ENCODE peak calls at places on chromosomes 12 and 14, in eight cellular contexts. I is effector CD8-positive, alpha-beta T cell; Q is fibroblast of gingiva; H is NCI-H226; U is LHCN-M2; D is EH; Z is EL; F is heart left ventricle. A is an unnamed sample.

GRCh38 chr12:132638541-132639408 is 20.2 kb downstream of the P2RX2 start:
- DNase-seq in I (no peak), Q (peak; percentile 81), H (peak; percentile 71), U (peak; percentile 31), D (peak; percentile 50), Z (peak; percentile 27), F (no peak), A (no peak)

GRCh38 chr12:100142851-100143559 is at the start of gene BLTP3B:
- DNase-seq in I (peak; percentile 83), Q (peak; percentile 73), H (peak; percentile 42), U (peak; percentile 73), D (peak; percentile 85), Z (peak; percentile 87), F (peak; percentile 96), A (peak; percentile 43)

GRCh38 chr12:114687269-114687605 is 3.3 kb upstream of the TBX3 start:
- DNase-seq in I (no peak), Q (no peak), H (no peak), U (no peak), D (no peak), Z (no peak), F (no peak), A (no peak)

GRCh38 chr14:101228949-101229541 is 325.5 kb upstream of the RTL1 start:
- DNase-seq in I (no peak), Q (no peak), H (no peak), U (no peak), D (no peak), Z (no peak), F (no peak), A (no peak)

GRCh38 chr12:105420659-105421240 is 90.3 kb downstream of the C12orf75 start:
- DNase-seq in I (peak; percentile 30), Q (peak; percentile 54), H (peak; percentile 42), U (peak; percentile 67), D (peak; percentile 84), Z (peak; percentile 76), F (peak; percentile 74), A (peak; percentile 19)

GRCh38 chr14:66114071-66114470 is 372.1 kb upstream of the CCDC196 start:
- DNase-seq in I (no peak), Q (no peak), H (no peak), U (no peak), D (no peak), Z (no peak), F (no peak), A (no peak)

GRCh38 chr14:71403673-71404072 is 496.4 kb downstream of the PCNX1 start:
- DNase-seq in I (no peak), Q (no peak), H (peak; percentile 30), U (peak; percentile 36), D (peak; percentile 39), Z (peak; percentile 22), F (no peak), A (no peak)

GRCh38 chr12:6899837-6900519 is 4.6 kb upstream of the LRRC23 start:
- DNase-seq in I (no peak), Q (peak; percentile 38), H (no peak), U (peak; percentile 40), D (peak; percentile 53), Z (no peak), F (no peak), A (no peak)

GRCh38 chr12:113130457-113131135 is 5.0 kb downstream of the RASAL1 start:
- DNase-seq in I (no peak), Q (no peak), H (no peak), U (no peak), D (no peak), Z (no peak), F (no peak), A (peak; percentile 65)

GRCh38 chr12:121805171-121805687 is 1.4 kb downstream of the SETD1B start:
- DNase-seq in I (no peak), Q (peak; percentile 26), H (no peak), U (no peak), D (peak; percentile 39), Z (peak; percentile 47), F (peak; percentile 60), A (peak; percentile 58)

GRCh38 chr14:103517626-103518415 is 4.8 kb downstream of the CKB start:
- DNase-seq in I (no peak), Q (no peak), H (no peak), U (no peak), D (no peak), Z (peak; percentile 13), F (peak; percentile 68), A (peak; percentile 50)

GRCh38 chr12:70307868-70308267 is 58.2 kb upstream of the KCNMB4 start:
- DNase-seq in I (no peak), Q (no peak), H (no peak), U (no peak), D (no peak), Z (no peak), F (no peak), A (no peak)

GRCh38 chr12:132776816-132777568 is 15.4 kb upstream of the ANKLE2 start:
- DNase-seq in I (no peak), Q (no peak), H (no peak), U (peak; percentile 56), D (no peak), Z (no peak), F (peak; percentile 83), A (no peak)

GRCh38 chr12:15754233-15754632 is 35.0 kb downstream of the EPS8 start:
- DNase-seq in I (no peak), Q (peak; percentile 23), H (no peak), U (no peak), D (peak; percentile 71), Z (no peak), F (no peak), A (no peak)

GRCh38 chr14:99234982-99235491 is 37.0 kb downstream of the BCL11B start:
- DNase-seq in I (peak; percentile 71), Q (no peak), H (no peak), U (no peak), D (no peak), Z (no peak), F (no peak), A (no peak)

GRCh38 chr12:90729741-90730140 is 225.2 kb downstream of the CCER1 start:
- DNase-seq in I (no peak), Q (peak; percentile 15), H (no peak), U (peak; percentile 59), D (no peak), Z (peak; percentile 49), F (no peak), A (no peak)

GRCh38 chr12:90090929-90091651 is 382.5 kb upstream of the ATP2B1 start:
- DNase-seq in I (no peak), Q (peak; percentile 58), H (peak; percentile 98), U (peak; percentile 98), D (peak; percentile 90), Z (peak; percentile 95), F (no peak), A (no peak)

GRCh38 chr14:51865953-51866747 is 5.7 kb downstream of the GNG2 start:
- DNase-seq in I (no peak), Q (no peak), H (no peak), U (no peak), D (no peak), Z (no peak), F (no peak), A (no peak)

GRCh38 chr12:57964421-57964820 is 23.1 kb downstream of the ATP23 start:
- DNase-seq in I (no peak), Q (no peak), H (no peak), U (no peak), D (no peak), Z (no peak), F (no peak), A (no peak)

GRCh38 chr12:3047961-3048360 is 29.2 kb upstream of the TSPAN9 start:
- DNase-seq in I (no peak), Q (no peak), H (no peak), U (no peak), D (no peak), Z (no peak), F (peak; percentile 62), A (no peak)

GRCh38 chr12:27822076-27822712 is 42.2 kb upstream of the MANSC4 start:
- DNase-seq in I (no peak), Q (no peak), H (peak; percentile 91), U (peak; percentile 83), D (peak; percentile 68), Z (peak; percentile 82), F (no peak), A (peak; percentile 24)

GRCh38 chr14:76919811-76920571 is 93.8 kb downstream of the LRRC74A start:
- DNase-seq in I (no peak), Q (peak; percentile 88), H (no peak), U (peak; percentile 98), D (peak; percentile 88), Z (peak; percentile 70), F (no peak), A (no peak)

GRCh38 chr12:78403681-78404080 is 460.9 kb upstream of the SYT1 start:
- DNase-seq in I (no peak), Q (peak; percentile 65), H (peak; percentile 93), U (peak; percentile 88), D (peak; percentile 25), Z (peak; percentile 65), F (no peak), A (no peak)

GRCh38 chr12:60489071-60489470 is 893.2 kb downstream of the SLC16A7 start:
- DNase-seq in I (no peak), Q (no peak), H (no peak), U (peak; percentile 24), D (peak; percentile 24), Z (peak; percentile 13), F (no peak), A (no peak)

GRCh38 chr12:52041695-52042123 is 9.5 kb upstream of the NR4A1 start:
- DNase-seq in I (peak; percentile 55), Q (peak; percentile 61), H (peak; percentile 71), U (peak; percentile 34), D (peak; percentile 73), Z (no peak), F (peak; percentile 70), A (no peak)

GRCh38 chr12:24970177-24970576 is 21.3 kb upstream of the BCAT1 start:
- DNase-seq in I (no peak), Q (no peak), H (no peak), U (no peak), D (no peak), Z (no peak), F (no peak), A (no peak)

GRCh38 chr14:105894125-105894977 is 368.0 kb downstream of the TMEM121 start:
- DNase-seq in I (no peak), Q (no peak), H (no peak), U (no peak), D (no peak), Z (no peak), F (peak; percentile 20), A (no peak)

GRCh38 chr12:54701940-54702592 is 53.9 kb upstream of the DCD start:
- DNase-seq in I (no peak), Q (peak; percentile 21), H (no peak), U (peak; percentile 26), D (peak; percentile 50), Z (peak; percentile 36), F (no peak), A (no peak)

GRCh38 chr12:107393043-107393725 is 292.4 kb upstream of the PWP1 start:
- DNase-seq in I (no peak), Q (no peak), H (peak; percentile 24), U (no peak), D (no peak), Z (no peak), F (no peak), A (no peak)

GRCh38 chr12:1706284-1707016 is 15.6 kb downstream of the ADIPOR2 start:
- DNase-seq in I (no peak), Q (peak; percentile 68), H (peak; percentile 67), U (no peak), D (peak; percentile 47), Z (no peak), F (no peak), A (no peak)

GRCh38 chr14:31894351-31894750 is 182.8 kb upstream of the ARHGAP5 start:
- DNase-seq in I (no peak), Q (no peak), H (no peak), U (no peak), D (no peak), Z (no peak), F (no peak), A (no peak)

GRCh38 chr14:103542545-103543088 is 13.6 kb downstream of the TRMT61A start:
- DNase-seq in I (no peak), Q (no peak), H (no peak), U (peak; percentile 93), D (peak; percentile 40), Z (no peak), F (peak; percentile 71), A (no peak)

GRCh38 chr14:93115920-93116675 is at the start of gene ITPK1:
- DNase-seq in I (peak; percentile 32), Q (peak; percentile 40), H (peak; percentile 32), U (peak; percentile 41), D (peak; percentile 66), Z (peak; percentile 65), F (peak; percentile 78), A (peak; percentile 78)

GRCh38 chr12:70449074-70449757 is 83.1 kb downstream of the KCNMB4 start:
- DNase-seq in I (no peak), Q (peak; percentile 39), H (no peak), U (peak; percentile 43), D (peak; percentile 6), Z (peak; percentile 26), F (no peak), A (no peak)

A was measured in 8988T.